ENCODE peak calls at places on chromosomes 13 and 19, in four cellular contexts. X, O, B and A are unnamed samples.
A peak's percentile ranks its signal among the peaks of the same experiment; 100 is the strongest.

GRCh38 chr19:18762125-18763023 is 28.7 kb downstream of the COMP start:
- DNase-seq in X (no peak), O (no peak), B (no peak), A (peak; percentile 63)

GRCh38 chr13:85652536-85652935 is 146.7 kb downstream of the SLITRK6 start:
- DNase-seq in X (no peak), O (no peak), B (no peak), A (no peak)

GRCh38 chr19:18590273-18591272 is 2.0 kb downstream of the REX1BD start:
- DNase-seq in X (peak; percentile 81), O (peak; percentile 59), B (no peak), A (peak; percentile 76)

GRCh38 chr19:33507021-33507956 is 14.3 kb downstream of the PEPD start:
- DNase-seq in X (no peak), O (no peak), B (no peak), A (no peak)

GRCh38 chr13:30864352-30865130 is 41.5 kb upstream of the MEDAG start:
- DNase-seq in X (no peak), O (no peak), B (no peak), A (no peak)

GRCh38 chr13:26538363-26539317 is 18.8 kb upstream of the WASF3 start:
- DNase-seq in X (no peak), O (no peak), B (no peak), A (no peak)

GRCh38 chr19:18202759-18203407 is 959 bp downstream of the RAB3A start:
- DNase-seq in X (peak; percentile 46), O (no peak), B (no peak), A (no peak)

GRCh38 chr19:4208385-4209094 is 20.8 kb upstream of the EBI3 start:
- DNase-seq in X (no peak), O (peak; percentile 55), B (no peak), A (peak; percentile 52)

GRCh38 chr19:55377356-55378131 is 918 bp downstream of the TMEM190 start:
- DNase-seq in X (no peak), O (no peak), B (no peak), A (peak; percentile 52)

GRCh38 chr13:28356506-28357064 is 138.3 kb downstream of the FLT1 start:
- DNase-seq in X (no peak), O (no peak), B (no peak), A (no peak)
- TF ChIP-seq CHD2 in X (no peak), O (no peak), B (no peak), A (no peak)

DNA sequence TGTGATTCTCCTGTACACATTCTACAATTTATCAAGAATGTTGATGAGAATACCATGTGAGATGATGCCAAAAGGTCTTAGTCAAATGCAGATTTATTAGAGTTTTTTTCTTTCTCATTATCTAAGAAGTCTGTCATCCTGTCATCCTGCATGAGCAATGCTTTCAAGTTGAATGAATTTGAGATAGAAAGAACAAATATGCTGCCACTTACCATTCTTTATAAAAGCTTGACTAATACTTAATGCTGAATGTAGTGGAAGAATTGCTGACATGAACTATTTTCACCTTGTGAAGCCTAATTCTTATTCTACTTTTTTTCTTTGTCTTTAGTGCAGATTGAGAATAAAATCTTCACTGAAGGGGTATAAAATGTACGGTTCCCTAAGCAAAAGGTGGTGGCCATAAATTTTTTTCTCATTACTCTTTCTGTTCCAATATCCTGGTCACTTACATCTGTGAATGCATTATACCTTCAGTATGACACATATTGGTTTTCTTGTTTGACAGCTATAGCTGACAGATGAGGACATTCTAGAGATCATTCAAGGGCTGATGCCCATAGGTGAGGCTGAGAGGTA is 1434.7 kb downstream of the SLITRK1 start:
- DNase-seq in X (no peak), O (no peak), B (no peak), A (no peak)
- TF ChIP-seq CTCF in X (no peak), O (no peak), B (no peak), A (no peak)

GRCh38 chr13:20336761-20337160 is 104.6 kb upstream of the GJB6 start:
- DNase-seq in X (no peak), O (no peak), B (no peak), A (no peak)
- TF ChIP-seq JUNB in X (no peak), O (no peak), B (no peak), A (no peak)

DNA sequence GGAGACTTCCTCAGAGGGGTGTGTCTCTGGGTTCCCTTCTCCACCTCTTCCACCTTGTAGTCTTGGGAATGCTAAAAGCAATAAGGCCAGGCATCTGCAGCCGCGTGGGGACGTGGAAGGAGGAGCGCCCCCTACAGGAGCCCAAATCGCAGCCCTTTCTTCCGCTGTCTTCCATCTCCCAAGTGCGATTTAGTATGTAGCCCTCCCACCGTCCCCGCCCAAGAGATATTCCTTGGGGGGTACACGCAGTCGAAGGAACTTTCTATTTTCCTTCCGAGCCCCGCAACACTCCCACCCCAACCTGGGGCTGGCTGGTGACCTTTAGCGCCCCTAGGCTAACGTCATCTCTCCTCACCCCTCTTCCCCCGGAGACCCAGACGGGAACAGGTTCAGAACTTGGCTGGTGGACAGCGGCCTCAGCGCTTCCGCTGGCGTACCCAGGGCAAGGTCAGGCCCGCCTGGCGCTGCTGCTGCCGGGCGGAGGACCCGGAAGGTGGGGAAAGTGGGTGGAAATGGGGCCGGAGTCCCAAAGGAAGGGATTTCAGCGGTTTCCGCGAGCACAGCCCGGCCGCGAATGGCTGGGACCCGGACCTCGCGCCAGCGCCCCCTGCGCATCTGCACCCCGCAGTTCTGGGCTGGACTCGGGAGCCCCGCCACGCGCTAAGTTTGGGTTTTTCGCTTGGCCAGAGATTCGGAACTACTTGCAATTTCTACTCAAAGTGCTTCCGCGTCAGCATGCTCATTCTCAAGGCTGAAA is 2.1 kb upstream of the PCDH8 start:
- DNase-seq in X (no peak), O (peak; percentile 38), B (no peak), A (peak; percentile 25)
- TF ChIP-seq CHD2 in X (no peak), O (no peak), B (no peak), A (no peak)